ENCODE peak calls at places on chromosomes 3 and 15, in six cellular contexts. B is mucosa of gallbladder; Y is effector CD4-positive, alpha-beta T cell; D is stimulated activated CD8-positive, alpha-beta memory T cell treated with anti-CD3 and anti-CD28 coated beads, Interleukin-15, amount 100 ng/mL, for 1 hour; X is naive thymus-derived CD8-positive, alpha-beta T cell; M is stimulated activated CD4-positive, alpha-beta T cell treated with anti-CD3 and anti-CD28 coated beads, Interleukin-12 subunit alpha, Interleukin-12 subunit beta, amount 100 ng/mL, for 48 hours. Z is an unnamed sample.

GRCh38 chr3:134325106-134325705 is 49.0 kb downstream of the AMOTL2 start:
- DNase-seq in B (no peak), Y (no peak), D (no peak), X (no peak), M (no peak), Z (no peak)

GRCh38 chr3:162437480-162437879 is 940.9 kb downstream of the OTOL1 start:
- DNase-seq in B (no peak), Y (no peak), D (no peak), X (no peak), M (no peak), Z (no peak)

GRCh38 chr3:134076816-134077215 is 47.1 kb upstream of the SLCO2A1 start:
- DNase-seq in B (no peak), Y (no peak), D (no peak), X (no peak), M (no peak), Z (no peak)

GRCh38 chr3:171417813-171418212 is 42.4 kb downstream of the TNIK start:
- DNase-seq in B (peak), Y (no peak), D (no peak), X (no peak), M (no peak), Z (no peak)

GRCh38 chr3:133874344-133874743 is 21.3 kb downstream of the RAB6B start:
- DNase-seq in B (no peak), Y (no peak), D (no peak), X (no peak), M (no peak), Z (no peak)

GRCh38 chr3:113552851-113553250 is 20.5 kb downstream of the SIDT1 start:
- DNase-seq in B (no peak), Y (peak), D (no peak), X (peak), M (no peak), Z (peak)

GRCh38 chr15:39040861-39041260 is 476.2 kb upstream of the RASGRP1 start:
- DNase-seq in B (no peak), Y (no peak), D (no peak), X (no peak), M (no peak), Z (no peak)

GRCh38 chr3:67382551-67382950 is 271.9 kb downstream of the SUCLG2 start:
- DNase-seq in B (no peak), Y (no peak), D (no peak), X (no peak), M (no peak), Z (no peak)

GRCh38 chr15:48679952-48680351 is 34.4 kb upstream of the FBN1 start:
- DNase-seq in B (no peak), Y (no peak), D (no peak), X (no peak), M (no peak), Z (no peak)

GRCh38 chr15:58212909-58213526 is 74.8 kb downstream of the AQP9 start:
- DNase-seq in B (no peak), Y (no peak), D (no peak), X (no peak), M (no peak), Z (no peak)

GRCh38 chr3:58292866-58293265 is 13.2 kb upstream of the RPP14 start:
- DNase-seq in B (no peak), Y (no peak), D (no peak), X (no peak), M (no peak), Z (no peak)

GRCh38 chr3:110940074-110940473 is 131.5 kb upstream of the NECTIN3 start:
- DNase-seq in B (no peak), Y (no peak), D (no peak), X (no peak), M (no peak), Z (no peak)

GRCh38 chr3:37423825-37424224 is 249.4 kb upstream of the LRRFIP2 start:
- DNase-seq in B (no peak), Y (no peak), D (no peak), X (no peak), M (no peak), Z (no peak)

GRCh38 chr15:58383876-58384275 is 47.9 kb upstream of the LIPC start:
- DNase-seq in B (no peak), Y (no peak), D (no peak), X (no peak), M (peak), Z (no peak)

GRCh38 chr15:66932634-66933024 is 132.8 kb upstream of the SMAD3 start:
- DNase-seq in B (no peak), Y (no peak), D (no peak), X (no peak), M (no peak), Z (no peak)

GRCh38 chr3:52404391-52404790 is 40.5 kb downstream of the SEMA3G start:
- DNase-seq in B (no peak), Y (no peak), D (no peak), X (no peak), M (no peak), Z (peak)

GRCh38 chr15:80202016-80202315 is 49.2 kb downstream of the FAH start:
- DNase-seq in B (peak), Y (no peak), D (no peak), X (no peak), M (no peak), Z (no peak)

GRCh38 chr3:22012471-22012870 is 261.5 kb upstream of the ZNF385D start:
- DNase-seq in B (no peak), Y (no peak), D (no peak), X (no peak), M (no peak), Z (no peak)

GRCh38 chr3:100158877-100159563 is 44.7 kb upstream of the FILIP1L start:
- DNase-seq in B (no peak), Y (no peak), D (no peak), X (no peak), M (no peak), Z (no peak)

GRCh38 chr15:70259640-70260066 is 161.9 kb upstream of the TLE3 start:
- DNase-seq in B (no peak), Y (no peak), D (no peak), X (no peak), M (no peak), Z (peak)

GRCh38 chr3:172140499-172141391 is 101.4 kb downstream of the FNDC3B start:
- DNase-seq in B (peak), Y (no peak), D (no peak), X (no peak), M (no peak), Z (no peak)

GRCh38 chr3:151552589-151552988 is 91.7 kb upstream of the IGSF10 start:
- DNase-seq in B (no peak), Y (no peak), D (no peak), X (no peak), M (no peak), Z (no peak)